ENCODE peak calls at places on chromosomes 6 and 20, in ten cellular contexts. I, F, V, O, A, N, Y, E, T and K are unnamed samples.

GRCh38 chr6:53862517-53863457 is 68.0 kb downstream of the LRRC1 start:
- DNase-seq in I (no peak), O (peak; percentile 25), Y (no peak), A (no peak), T (peak; percentile 67), F (no peak), E (no peak), N (no peak), V (no peak), K (no peak)

GRCh38 chr6:141562181-141562800 is 570.4 kb upstream of the GJE1 start:
- DNase-seq in O (peak; percentile 34), E (no peak), F (no peak), V (peak; percentile 32), I (peak; percentile 56), Y (peak; percentile 41), T (no peak), N (no peak), A (peak; percentile 76), K (no peak)

GRCh38 chr20:44886276-44886671 is 769 bp downstream of the YWHAB start:
- DNase-seq in Y (no peak), F (no peak), A (no peak), I (no peak), T (no peak), V (no peak), E (no peak), O (peak; percentile 8), N (no peak), K (no peak)

GRCh38 chr20:9574182-9574581 is 59.8 kb downstream of the LAMP5 start:
- DNase-seq in V (no peak), N (no peak), A (peak; percentile 54), F (no peak), Y (no peak), T (no peak), O (no peak), E (no peak), I (no peak), K (no peak)

GRCh38 chr6:20328266-20328946 is 73.3 kb upstream of the E2F3 start:
- DNase-seq in Y (peak; percentile 14), F (no peak), V (no peak), O (peak; percentile 35), I (no peak), N (no peak), A (no peak), E (no peak), T (no peak), K (no peak)

GRCh38 chr6:34423254-34423653 is 2.6 kb downstream of the RPS10 start:
- DNase-seq in I (no peak), A (no peak), V (no peak), Y (no peak), N (no peak), O (peak; percentile 38), E (no peak), T (peak; percentile 57), F (no peak), K (no peak)

GRCh38 chr6:73941892-73942291 is 245.9 kb downstream of the CD109 start:
- DNase-seq in E (no peak), F (no peak), V (no peak), O (no peak), N (no peak), I (no peak), Y (no peak), A (no peak), T (no peak), K (no peak)

GRCh38 chr6:117404548-117404947 is 21.2 kb downstream of the ROS1 start:
- DNase-seq in I (no peak), V (no peak), F (no peak), E (no peak), Y (no peak), N (no peak), T (no peak), A (no peak), O (no peak), K (no peak)

GRCh38 chr6:37218061-37218460 is 39.5 kb upstream of the TBC1D22B start:
- DNase-seq in A (no peak), T (no peak), E (no peak), Y (no peak), F (no peak), O (no peak), I (no peak), V (no peak), N (no peak), K (no peak)

GRCh38 chr6:109491207-109491938 is 8.4 kb upstream of the ZBTB24 start:
- DNase-seq in I (no peak), Y (peak; percentile 32), V (no peak), N (no peak), T (peak; percentile 31), A (no peak), O (no peak), E (no peak), F (no peak), K (no peak)

GRCh38 chr6:67608099-67608749 is 1026.9 kb upstream of the ADGRB3 start:
- DNase-seq in Y (no peak), V (no peak), I (no peak), T (no peak), E (no peak), F (no peak), A (no peak), N (no peak), O (no peak), K (no peak)

GRCh38 chr6:33630014-33630413 is 8.9 kb downstream of the ITPR3 start:
- DNase-seq in Y (no peak), T (no peak), N (no peak), O (no peak), F (no peak), A (no peak), I (no peak), E (no peak), V (peak; percentile 51), K (no peak)

GRCh38 chr20:10927011-10927583 is 253.3 kb upstream of the JAG1 start:
- DNase-seq in I (no peak), N (no peak), E (no peak), F (no peak), Y (peak; percentile 49), T (no peak), O (no peak), A (no peak), V (no peak), K (no peak)

GRCh38 chr6:119608994-119609393 is 259.4 kb upstream of the MAN1A1 start:
- DNase-seq in Y (no peak), A (peak; percentile 34), E (no peak), V (no peak), T (no peak), F (no peak), I (no peak), O (no peak), N (no peak), K (no peak)

GRCh38 chr20:33054381-33054780 is 678 bp downstream of the BPIFB3 start:
- DNase-seq in E (no peak), Y (no peak), O (no peak), V (no peak), N (no peak), F (no peak), A (no peak), I (no peak), T (no peak), K (no peak)

GRCh38 chr20:56392282-56393132 is at the start of gene CSTF1:
- DNase-seq in N (peak; percentile 100), A (peak; percentile 99), I (peak; percentile 100), O (peak; percentile 100), Y (peak; percentile 99), T (peak; percentile 100), E (peak; percentile 100), V (peak; percentile 100), F (peak; percentile 100), K (peak; percentile 99)

GRCh38 chr6:3561745-3562144 is 104.9 kb upstream of the SLC22A23 start:
- DNase-seq in A (no peak), O (no peak), N (no peak), E (no peak), T (peak; percentile 57), Y (peak; percentile 39), V (no peak), F (no peak), I (no peak), K (no peak)

GRCh38 chr20:42346771-42347170 is 728.6 kb upstream of the CHD6 start:
- DNase-seq in T (no peak), A (no peak), F (no peak), E (no peak), Y (no peak), N (no peak), O (no peak), V (no peak), I (no peak), K (no peak)

GRCh38 chr20:25580711-25581110 is 4.6 kb downstream of the NINL start:
- DNase-seq in I (no peak), T (peak; percentile 54), Y (no peak), O (no peak), F (no peak), V (peak; percentile 82), E (no peak), A (no peak), N (no peak), K (no peak)

GRCh38 chr20:14264869-14265268 is 72.5 kb downstream of the FLRT3 start:
- DNase-seq in F (no peak), Y (no peak), I (no peak), E (no peak), T (peak; percentile 53), A (no peak), O (peak; percentile 15), V (no peak), N (no peak), K (no peak)

GRCh38 chr20:46715292-46715756 is 5.9 kb downstream of the SLC2A10 start:
- DNase-seq in I (peak; percentile 29), Y (no peak), O (peak; percentile 84), V (no peak), T (peak; percentile 88), E (no peak), A (peak; percentile 69), F (no peak), N (peak; percentile 26), K (no peak)

GRCh38 chr20:53656653-53657288 is 63.1 kb upstream of the ZNF217 start:
- DNase-seq in O (peak; percentile 59), I (no peak), E (no peak), T (peak; percentile 90), N (no peak), Y (no peak), A (no peak), F (no peak), V (no peak), K (no peak)

GRCh38 chr6:17580518-17581048 is 19.5 kb upstream of the FAM8A1 start:
- DNase-seq in I (peak; percentile 48), T (peak; percentile 36), N (peak; percentile 9), A (peak; percentile 46), E (no peak), O (peak; percentile 57), V (peak; percentile 39), F (peak; percentile 46), Y (peak; percentile 0), K (no peak)

GRCh38 chr6:4057036-4057435 is 21.9 kb downstream of the FAM217A start:
- DNase-seq in N (no peak), T (no peak), Y (no peak), E (no peak), A (no peak), F (no peak), V (no peak), I (no peak), O (no peak), K (no peak)

GRCh38 chr20:41078329-41078728 is 49.7 kb downstream of the TOP1 start:
- DNase-seq in I (no peak), Y (peak; percentile 54), E (no peak), O (peak; percentile 87), V (no peak), A (no peak), N (no peak), T (peak; percentile 51), F (no peak), K (no peak)

GRCh38 chr20:33209789-33210188 is 7.4 kb upstream of the BPIFA3 start:
- DNase-seq in Y (peak; percentile 93), N (peak; percentile 4), E (no peak), F (peak; percentile 22), O (peak; percentile 55), T (peak; percentile 49), I (peak; percentile 71), A (peak; percentile 84), V (peak; percentile 77), K (no peak)

GRCh38 chr6:5339757-5340156 is 78.4 kb downstream of the FARS2 start:
- DNase-seq in Y (no peak), T (no peak), V (no peak), E (no peak), O (no peak), A (no peak), F (no peak), N (no peak), I (no peak), K (no peak)

GRCh38 chr6:103797738-103798137 is 1062.0 kb downstream of the HACE1 start:
- DNase-seq in O (no peak), A (no peak), I (no peak), Y (no peak), N (no peak), V (no peak), T (peak; percentile 4), E (no peak), F (no peak), K (no peak)